ENCODE peak calls at places on chromosomes 4 and X, in eight cellular contexts. L, I, Q, X, J, V, C and E are unnamed samples.

GRCh38 chr4:173519130-173520101 is 10.6 kb downstream of the HAND2 start:
- DNase-seq in Q (no peak), J (peak), L (no peak), V (no peak), C (no peak), X (no peak), I (no peak), E (no peak)

GRCh38 chrX:110703641-110704040 is 92.0 kb downstream of the CHRDL1 start:
- DNase-seq in I (no peak), C (no peak), L (no peak), Q (no peak), J (no peak), V (no peak), X (no peak), E (no peak)

GRCh38 chr4:152828122-152828521 is 48.4 kb downstream of the ARFIP1 start:
- DNase-seq in I (no peak), Q (no peak), J (no peak), V (no peak), C (no peak), X (no peak), L (no peak), E (no peak)

GRCh38 chrX:39676434-39676833 is 421.3 kb downstream of the BCOR start:
- DNase-seq in J (no peak), X (no peak), Q (no peak), V (no peak), L (no peak), C (no peak), I (no peak), E (no peak)

GRCh38 chrX:111837226-111837625 is 38.8 kb upstream of the TRPC5OS start:
- DNase-seq in C (no peak), I (no peak), V (no peak), X (no peak), L (no peak), Q (no peak), J (no peak), E (no peak)

GRCh38 chrX:40755291-40756249 is 20.2 kb upstream of the MED14 start:
- DNase-seq in Q (peak), J (no peak), X (no peak), C (no peak), L (peak), I (no peak), V (no peak), E (no peak)

GRCh38 chrX:41332005-41332404 is 2.0 kb upstream of the DDX3X start:
- DNase-seq in I (no peak), L (no peak), J (no peak), Q (no peak), V (no peak), C (no peak), X (no peak), E (no peak)

GRCh38 chr4:138344064-138344463 is 101.9 kb upstream of the SLC7A11 start:
- DNase-seq in Q (no peak), X (no peak), J (no peak), L (no peak), I (no peak), C (no peak), V (no peak), E (no peak)

GRCh38 chr4:69907151-69907550 is 23.7 kb upstream of the CSN1S1 start:
- DNase-seq in C (no peak), V (no peak), I (no peak), J (no peak), Q (no peak), X (no peak), L (no peak), E (no peak)

GRCh38 chr4:47718691-47719090 is 119.2 kb downstream of the CORIN start:
- DNase-seq in Q (no peak), L (no peak), V (no peak), I (no peak), C (no peak), J (no peak), X (no peak), E (no peak)

GRCh38 chr4:76233967-76234678 is 17.4 kb upstream of the FAM47E start:
- DNase-seq in J (no peak), C (peak), V (no peak), Q (no peak), L (no peak), I (no peak), X (peak), E (no peak)

GRCh38 chr4:122539861-122540465 is 80.9 kb downstream of the IL21 start:
- DNase-seq in V (no peak), X (no peak), Q (no peak), L (no peak), I (no peak), C (no peak), J (no peak), E (peak)

GRCh38 chrX:23434356-23434884 is 99.8 kb downstream of the PTCHD1 start:
- DNase-seq in X (peak), L (no peak), V (no peak), C (peak), Q (peak), J (peak), I (no peak), E (no peak)

GRCh38 chr4:57127361-57127760 is 17.2 kb upstream of the IGFBP7 start:
- DNase-seq in I (no peak), Q (no peak), X (no peak), L (no peak), C (no peak), V (no peak), J (no peak), E (no peak)

GRCh38 chrX:120426599-120426998 is 42.5 kb downstream of the LAMP2 start:
- DNase-seq in C (no peak), J (no peak), V (no peak), L (no peak), X (no peak), Q (no peak), I (no peak), E (no peak)

GRCh38 chr4:13092702-13093101 is 391.4 kb downstream of the RAB28 start:
- DNase-seq in Q (no peak), L (no peak), C (no peak), I (no peak), X (no peak), V (no peak), J (no peak), E (no peak)

GRCh38 chrX:133248177-133248576 is 30.0 kb upstream of the TFDP3 start:
- DNase-seq in C (no peak), V (no peak), Q (no peak), J (no peak), X (no peak), I (no peak), L (no peak), E (no peak)